ENCODE peak calls at places on chromosomes 6 and 20, in four cellular contexts. One of them, this sample, is unnamed.

GRCh38 chr6:140784573-140784972 is 1348.2 kb upstream of the GJE1 start:
- DNase-seq in Calu3: no peak
- DNase-seq in NCI-H2107: no peak
- DNase-seq in SW480: no peak
- DNase-seq in this sample: no peak

GRCh38 chr20:22684763-22685443 is 100.5 kb upstream of the FOXA2 start:
- DNase-seq in Calu3: no peak
- DNase-seq in NCI-H2107: no peak
- DNase-seq in SW480: peak
- DNase-seq in this sample: no peak

GRCh38 chr20:47281376-47281775 is 75.1 kb downstream of the ZMYND8 start:
- DNase-seq in Calu3: no peak
- DNase-seq in NCI-H2107: no peak
- DNase-seq in SW480: no peak
- DNase-seq in this sample: no peak

GRCh38 chr20:33444797-33445560 is 1.4 kb upstream of the SNTA1 start:
- DNase-seq in Calu3: peak
- DNase-seq in NCI-H2107: no peak
- DNase-seq in SW480: peak
- DNase-seq in this sample: no peak

GRCh38 chr20:62413896-62414481 is 6.9 kb upstream of the CABLES2 start:
- DNase-seq in Calu3: peak
- DNase-seq in NCI-H2107: no peak
- DNase-seq in SW480: no peak
- DNase-seq in this sample: no peak

GRCh38 chr6:100338090-100338489 is 126.6 kb downstream of the SIM1 start:
- DNase-seq in Calu3: no peak
- DNase-seq in NCI-H2107: no peak
- DNase-seq in SW480: no peak
- DNase-seq in this sample: no peak

GRCh38 chr6:73739097-73739496 is 43.1 kb downstream of the CD109 start:
- DNase-seq in Calu3: no peak
- DNase-seq in NCI-H2107: peak
- DNase-seq in SW480: peak
- DNase-seq in this sample: no peak

GRCh38 chr6:154882107-154882506 is 113.0 kb upstream of the TIAM2 start:
- DNase-seq in Calu3: no peak
- DNase-seq in NCI-H2107: no peak
- DNase-seq in SW480: no peak
- DNase-seq in this sample: no peak

GRCh38 chr6:106316376-106316769 is 9.2 kb downstream of the ATG5 start:
- DNase-seq in Calu3: no peak
- DNase-seq in NCI-H2107: no peak
- DNase-seq in SW480: no peak
- DNase-seq in this sample: no peak

GRCh38 chr20:48892849-48893352 is 28.6 kb upstream of the ARFGEF2 start:
- DNase-seq in Calu3: no peak
- DNase-seq in NCI-H2107: no peak
- DNase-seq in SW480: no peak
- DNase-seq in this sample: no peak

GRCh38 chr6:106476326-106477105 is 116.0 kb downstream of the CRYBG1 start:
- DNase-seq in Calu3: no peak
- DNase-seq in NCI-H2107: no peak
- DNase-seq in SW480: no peak
- DNase-seq in this sample: no peak

GRCh38 chr20:58753929-58754551 is 61.4 kb downstream of the NPEPL1 start:
- DNase-seq in Calu3: no peak
- DNase-seq in NCI-H2107: no peak
- DNase-seq in SW480: no peak
- DNase-seq in this sample: no peak

GRCh38 chr6:153553627-153554026 is 422.5 kb upstream of the RGS17 start:
- DNase-seq in Calu3: peak
- DNase-seq in NCI-H2107: no peak
- DNase-seq in SW480: no peak
- DNase-seq in this sample: no peak

GRCh38 chr6:12112540-12113189 is 100.6 kb downstream of the HIVEP1 start:
- DNase-seq in Calu3: no peak
- DNase-seq in NCI-H2107: no peak
- DNase-seq in SW480: no peak
- DNase-seq in this sample: no peak

GRCh38 chr6:67009818-67010217 is 1302.8 kb upstream of the EYS start:
- DNase-seq in Calu3: no peak
- DNase-seq in NCI-H2107: no peak
- DNase-seq in SW480: no peak
- DNase-seq in this sample: no peak

GRCh38 chr6:167751579-167752115 is 75.1 kb upstream of the AFDN start:
- DNase-seq in Calu3: no peak
- DNase-seq in NCI-H2107: no peak
- DNase-seq in SW480: no peak
- DNase-seq in this sample: no peak

GRCh38 chr20:35111141-35111888 is 18.7 kb upstream of the TRPC4AP start:
- DNase-seq in Calu3: no peak
- DNase-seq in NCI-H2107: no peak
- DNase-seq in SW480: peak
- DNase-seq in this sample: no peak

GRCh38 chr20:62618622-62619529 is 23.4 kb upstream of the SLCO4A1 start:
- DNase-seq in Calu3: no peak
- DNase-seq in NCI-H2107: no peak
- DNase-seq in SW480: no peak
- DNase-seq in this sample: no peak

GRCh38 chr20:41086402-41087324 is 50.7 kb upstream of the PLCG1 start:
- DNase-seq in Calu3: no peak
- DNase-seq in NCI-H2107: peak
- DNase-seq in SW480: no peak
- DNase-seq in this sample: peak

GRCh38 chr20:34762031-34762555 is 57.9 kb downstream of the TP53INP2 start:
- DNase-seq in Calu3: no peak
- DNase-seq in NCI-H2107: no peak
- DNase-seq in SW480: no peak
- DNase-seq in this sample: no peak

GRCh38 chr6:88566746-88567534 is 396.5 kb downstream of the RNGTT start:
- DNase-seq in Calu3: no peak
- DNase-seq in NCI-H2107: no peak
- DNase-seq in SW480: no peak
- DNase-seq in this sample: no peak

GRCh38 chr6:63839485-63839884 is 203.9 kb downstream of the PHF3 start:
- DNase-seq in Calu3: no peak
- DNase-seq in NCI-H2107: no peak
- DNase-seq in SW480: no peak
- DNase-seq in this sample: no peak

GRCh38 chr6:161186173-161186769 is 87.6 kb downstream of the AGPAT4 start:
- DNase-seq in Calu3: no peak
- DNase-seq in NCI-H2107: no peak
- DNase-seq in SW480: no peak
- DNase-seq in this sample: no peak

GRCh38 chr20:23186808-23187207 is 100.7 kb upstream of the CD93 start:
- DNase-seq in Calu3: no peak
- DNase-seq in NCI-H2107: no peak
- DNase-seq in SW480: no peak
- DNase-seq in this sample: no peak

GRCh38 chr20:59232618-59233017 is 67.8 kb upstream of the EDN3 start:
- DNase-seq in Calu3: no peak
- DNase-seq in NCI-H2107: no peak
- DNase-seq in SW480: no peak
- DNase-seq in this sample: no peak

GRCh38 chr6:35931120-35931561 is 10.2 kb upstream of the SRPK1 start:
- DNase-seq in Calu3: no peak
- DNase-seq in NCI-H2107: no peak
- DNase-seq in SW480: no peak
- DNase-seq in this sample: no peak

GRCh38 chr20:25407311-25408169 is at the start of gene GINS1:
- DNase-seq in Calu3: peak
- DNase-seq in NCI-H2107: peak
- DNase-seq in SW480: peak
- DNase-seq in this sample: peak

This sample was measured in NCI-H1436 treated with DMSO at 0.1 percent for 48 hours.